ENCODE peak calls at places on chromosome 22, in four cellular contexts. U, L, H and E are unnamed samples.

GRCh38 chr22:50058338-50059184 is 463 bp upstream of the TTLL8 start:
- DNase-seq in L (no peak), H (no peak), U (no peak), E (no peak)

GRCh38 chr22:24233816-24234215 is 11.1 kb downstream of the GGT5 start:
- DNase-seq in H (no peak), U (no peak), L (no peak), E (no peak)

GRCh38 chr22:40477683-40478348 is 107.4 kb downstream of the SGSM3 start:
- DNase-seq in L (no peak), U (no peak), H (no peak), E (no peak)

GRCh38 chr22:30459206-30460052 is 12.4 kb downstream of the SEC14L3 start:
- DNase-seq in L (peak), U (no peak), H (no peak), E (no peak)

GRCh38 chr22:44399196-44399837 is 86.6 kb upstream of the SHISAL1 start:
- DNase-seq in H (no peak), U (no peak), L (no peak), E (no peak)

GRCh38 chr22:43159484-43160178 is 8.3 kb downstream of the TSPO start:
- DNase-seq in U (peak), L (peak), H (no peak), E (no peak)

GRCh38 chr22:29335656-29336055 is 20.2 kb upstream of the RASL10A start:
- DNase-seq in H (no peak), U (no peak), L (no peak), E (no peak)

GRCh38 chr22:44341431-44342346 is 28.9 kb upstream of the SHISAL1 start:
- DNase-seq in H (no peak), U (no peak), L (no peak), E (peak)

GRCh38 chr22:29727248-29727551 is 7.4 kb downstream of the CABP7 start:
- DNase-seq in L (peak), H (no peak), U (peak), E (peak)